ENCODE peak calls at places on chromosomes 2 and 18, in seven cellular contexts. B is BE2C, V is HFFc6, C is stomach, U is lower leg skin, N is lower lobe of right lung, S is fibroblast of the aortic adventitia. T is an unnamed sample.

GRCh38 chr2:127007652-127008051 is 99.3 kb downstream of the BIN1 start:
- DNase-seq in C (no peak), S (peak), V (peak), N (no peak), U (no peak), B (no peak), T (no peak)

GRCh38 chr2:235850289-235850688 is 317.9 kb downstream of the GBX2 start:
- DNase-seq in B (no peak), S (no peak), U (no peak), C (no peak), V (no peak), N (no peak), T (no peak)

GRCh38 chr2:39153312-39153711 is 32.5 kb upstream of the SOS1 start:
- DNase-seq in S (peak), C (no peak), N (no peak), U (no peak), B (no peak), V (peak), T (no peak)

GRCh38 chr18:68263481-68263880 is 451.4 kb downstream of the TMX3 start:
- DNase-seq in C (no peak), U (no peak), N (no peak), S (peak), B (no peak), V (peak), T (no peak)

GRCh38 chr2:45214550-45214949 is 205.3 kb upstream of the SIX2 start:
- DNase-seq in N (no peak), U (no peak), S (no peak), C (no peak), B (no peak), V (no peak), T (no peak)

GRCh38 chr2:144546933-144547332 is 27.0 kb upstream of the ZEB2 start:
- DNase-seq in V (no peak), C (no peak), B (no peak), U (no peak), N (no peak), S (no peak), T (no peak)

GRCh38 chr2:28348149-28348567 is 44.5 kb upstream of the FOSL2 start:
- DNase-seq in V (no peak), N (peak), U (no peak), S (no peak), C (no peak), B (no peak), T (no peak)

GRCh38 chr2:84846041-84846663 is 34.7 kb downstream of the TRABD2A start:
- DNase-seq in U (no peak), N (no peak), S (peak), C (no peak), V (no peak), B (no peak), T (peak)

GRCh38 chr2:162245737-162246136 is 2.5 kb upstream of the FAP start:
- DNase-seq in S (peak), N (no peak), U (no peak), V (peak), C (no peak), B (no peak), T (no peak)

GRCh38 chr2:241937297-241937696 is 67.8 kb downstream of the RTP5 start:
- DNase-seq in U (no peak), C (peak), S (no peak), B (no peak), N (no peak), V (no peak), T (no peak)

GRCh38 chr2:9895669-9896068 is 52.4 kb downstream of the TAF1B start:
- DNase-seq in C (no peak), V (no peak), U (no peak), N (no peak), S (no peak), B (no peak), T (peak)

GRCh38 chr2:60072609-60073008 is 480.8 kb downstream of the BCL11A start:
- DNase-seq in U (no peak), S (no peak), V (no peak), B (no peak), N (no peak), C (no peak), T (no peak)

GRCh38 chr2:9753276-9753600 is 90.0 kb upstream of the TAF1B start:
- DNase-seq in U (peak), N (no peak), B (no peak), V (peak), S (peak), C (peak), T (no peak)

GRCh38 chr2:9811679-9812511 is 31.4 kb upstream of the TAF1B start:
- DNase-seq in C (peak), N (no peak), B (no peak), U (no peak), S (no peak), V (no peak), T (no peak)

GRCh38 chr2:145797692-145798091 is 1277.8 kb upstream of the ZEB2 start:
- DNase-seq in C (no peak), U (no peak), B (no peak), N (no peak), V (no peak), S (no peak), T (no peak)

GRCh38 chr2:142033393-142033792 is 97.4 kb downstream of the LRP1B start:
- DNase-seq in S (no peak), C (no peak), B (no peak), V (no peak), N (no peak), U (no peak), T (no peak)

GRCh38 chr2:134375935-134376334 is 122.1 kb downstream of the MGAT5 start:
- DNase-seq in C (no peak), N (no peak), B (peak), U (no peak), S (peak), V (peak), T (peak)

GRCh38 chr2:235027558-235028214 is 75.9 kb downstream of the SH3BP4 start:
- DNase-seq in C (no peak), S (peak), U (peak), N (no peak), V (peak), B (peak), T (no peak)

GRCh38 chr2:135212757-135213156 is 160.7 kb downstream of the RAB3GAP1 start:
- DNase-seq in B (peak), C (no peak), V (no peak), S (peak), N (no peak), U (no peak), T (no peak)

GRCh38 chr2:44360749-44361329 is 455 bp downstream of the PREPL start:
- DNase-seq in N (no peak), C (no peak), S (peak), U (peak), B (peak), V (no peak), T (no peak)

GRCh38 chr18:42854558-42854957 is 260.9 kb downstream of the RIT2 start:
- DNase-seq in U (no peak), V (no peak), N (no peak), B (no peak), S (no peak), C (no peak), T (no peak)

GRCh38 chr18:61825386-61825785 is 67.4 kb downstream of the RNF152 start:
- DNase-seq in V (peak), B (no peak), U (no peak), C (no peak), S (no peak), N (no peak), T (no peak)

GRCh38 chr18:23977709-23978483 is 36.7 kb upstream of the TTC39C start:
- DNase-seq in S (peak), C (no peak), U (no peak), B (no peak), N (no peak), V (no peak), T (no peak)

GRCh38 chr2:151729837-151730236 is 4.4 kb downstream of the NEB start:
- DNase-seq in V (no peak), C (no peak), B (no peak), N (no peak), S (no peak), U (no peak), T (no peak)

GRCh38 chr2:7725132-7725849 is 808.1 kb downstream of the RNF144A start:
- DNase-seq in N (no peak), B (no peak), V (no peak), S (peak), C (no peak), U (no peak), T (no peak)
- TF ChIP-seq CTCF in N (peak), B (no peak), V (peak), S (no peak), C (no peak), U (no peak), T (peak)

GRCh38 chr18:20966795-20967194 is 144.8 kb downstream of the ROCK1 start:
- DNase-seq in N (no peak), U (no peak), S (peak), C (no peak), V (no peak), B (no peak), T (no peak)

DNA sequence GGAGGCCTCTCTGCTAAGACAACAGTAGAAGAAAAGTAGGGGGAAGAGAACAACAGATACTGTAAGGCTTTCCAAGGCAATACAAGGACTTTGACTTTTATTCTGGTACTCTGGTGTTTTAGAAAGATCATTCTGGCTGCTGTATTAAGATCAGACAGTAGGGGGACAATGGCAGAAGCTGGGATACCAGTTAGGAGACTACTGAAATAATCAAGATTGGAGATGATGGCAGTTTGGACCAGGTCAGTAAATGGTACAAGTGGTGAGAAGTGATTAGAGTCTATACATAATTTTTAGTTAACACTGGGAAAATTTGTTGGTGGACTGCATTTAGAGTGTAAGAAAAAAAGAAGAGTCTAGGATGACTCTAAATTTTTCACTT is 139.7 kb downstream of the ROCK1 start:
- DNase-seq in U (no peak), S (peak), V (peak), N (no peak), B (no peak), C (no peak), T (no peak)
- TF ChIP-seq CTCF in U (no peak), S (peak), V (peak), N (peak), B (peak), C (peak), T (peak)

DNA sequence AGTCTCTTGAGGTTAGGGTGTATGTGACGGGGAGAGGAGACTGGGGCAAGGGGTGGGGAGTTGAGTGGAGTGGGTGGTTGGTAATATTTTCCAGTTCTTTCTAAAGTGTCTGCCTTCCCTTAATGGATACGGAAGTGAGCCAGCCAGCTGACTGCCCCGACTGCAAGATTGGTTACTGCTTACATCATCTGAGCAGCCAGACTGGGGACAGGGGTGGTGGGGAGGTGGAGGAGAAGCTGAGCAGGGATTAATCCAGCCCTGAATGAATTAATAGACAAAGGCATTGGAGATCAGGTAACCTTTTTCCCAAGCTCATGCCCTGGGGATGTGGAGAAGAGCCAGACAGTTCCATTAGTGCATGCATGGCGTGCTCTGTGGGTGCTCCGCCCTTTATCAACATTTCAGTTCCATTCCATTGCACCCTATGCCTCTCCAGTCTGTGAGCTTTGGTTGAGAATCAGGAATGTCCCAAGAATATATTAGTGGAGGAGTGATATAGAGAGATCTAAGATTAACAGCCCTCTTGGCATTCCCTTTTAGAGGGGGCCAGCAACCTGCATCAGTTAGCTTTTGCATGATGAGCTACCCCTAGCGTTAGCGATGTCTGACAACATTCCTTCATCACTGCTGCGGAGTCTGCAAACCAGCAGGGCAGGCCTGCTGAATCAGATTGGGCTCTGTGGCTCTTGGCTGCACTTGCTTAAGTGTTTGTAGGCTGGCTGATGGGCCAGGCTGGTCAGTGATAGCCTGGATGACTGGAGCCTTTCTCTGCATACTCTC is 67.5 kb downstream of the TNP1 start:
- DNase-seq in S (peak), B (peak), C (no peak), N (peak), U (peak), V (peak), T (no peak)
- TF ChIP-seq CTCF in S (no peak), B (peak), C (no peak), N (no peak), U (no peak), V (peak), T (no peak)

GRCh38 chr2:24985406-24985805 is 13.7 kb upstream of the DNAJC27 start:
- DNase-seq in B (no peak), V (no peak), C (no peak), N (no peak), U (no peak), S (no peak), T (no peak)
- TF ChIP-seq CTCF in B (no peak), V (no peak), C (no peak), N (no peak), U (no peak), S (no peak), T (no peak)

GRCh38 chr2:201470821-201471731 is 19.5 kb downstream of the STRADB start:
- DNase-seq in U (no peak), S (peak), B (no peak), N (no peak), C (no peak), V (peak), T (no peak)
- TF ChIP-seq CTCF in U (no peak), S (no peak), B (no peak), N (no peak), C (no peak), V (no peak), T (no peak)